ENCODE peak calls at places on chromosomes 4 and X, in eight cellular contexts. B is CD4-positive, alpha-beta memory T cell; X is AG04450; I is A549; R is Peyer's patch; Z is heart left ventricle; A is cardiac muscle cell; H is lower leg skin. Y is an unnamed sample.

GRCh38 chrX:132834109-132834508 is 124.3 kb downstream of the HS6ST2 start:
- DNase-seq in B (no peak), X (no peak), I (no peak), R (no peak), Z (no peak), A (no peak), H (no peak), Y (no peak)

GRCh38 chrX:12042615-12043014 is 95.7 kb upstream of the FRMPD4 start:
- DNase-seq in B (no peak), X (no peak), I (no peak), R (no peak), Z (no peak), A (no peak), H (no peak), Y (no peak)

GRCh38 chr4:71259305-71259704 is 79.5 kb upstream of the SLC4A4 start:
- DNase-seq in B (no peak), X (no peak), I (no peak), R (no peak), Z (no peak), A (no peak), H (no peak), Y (no peak)

GRCh38 chr4:54959656-54960055 is 165.7 kb downstream of the KDR start:
- DNase-seq in B (no peak), X (peak; percentile 8), I (no peak), R (no peak), Z (no peak), A (peak; percentile 74), H (no peak), Y (no peak)

GRCh38 chrX:153633607-153634180 is 13.3 kb upstream of the DUSP9 start:
- DNase-seq in B (no peak), X (no peak), I (no peak), R (no peak), Z (no peak), A (no peak), H (no peak), Y (no peak)

GRCh38 chr4:87038837-87039715 is 104.3 kb downstream of the AFF1 start:
- DNase-seq in B (no peak), X (peak; percentile 59), I (peak; percentile 60), R (peak; percentile 63), Z (no peak), A (peak; percentile 78), H (no peak), Y (peak; percentile 23)

GRCh38 chrX:141638601-141639000 is 49.1 kb downstream of the SPANXA2 start:
- DNase-seq in B (no peak), X (no peak), I (no peak), R (no peak), Z (no peak), A (no peak), H (no peak), Y (no peak)

GRCh38 chr4:2947926-2948325 is 15.3 kb downstream of the NOP14 start:
- DNase-seq in B (no peak), X (no peak), I (no peak), R (peak; percentile 43), Z (no peak), A (no peak), H (no peak), Y (no peak)

GRCh38 chrX:72713130-72713529 is 976 bp downstream of the PHKA1 start:
- DNase-seq in B (no peak), X (no peak), I (no peak), R (no peak), Z (no peak), A (peak; percentile 1), H (no peak), Y (no peak)

GRCh38 chrX:130118396-130118795 is 8.1 kb upstream of the ELF4 start:
- DNase-seq in B (no peak), X (peak; percentile 55), I (peak; percentile 43), R (no peak), Z (no peak), A (peak; percentile 86), H (no peak), Y (no peak)

GRCh38 chr4:18439306-18439705 is 417.8 kb upstream of the LCORL start:
- DNase-seq in B (no peak), X (no peak), I (no peak), R (no peak), Z (no peak), A (no peak), H (no peak), Y (no peak)

GRCh38 chr4:173821851-173822250 is 291.8 kb upstream of the HAND2 start:
- DNase-seq in B (no peak), X (no peak), I (no peak), R (no peak), Z (no peak), A (no peak), H (no peak), Y (no peak)

GRCh38 chr4:25810815-25811690 is 51.7 kb downstream of the SEL1L3 start:
- DNase-seq in B (no peak), X (no peak), I (peak; percentile 67), R (no peak), Z (no peak), A (peak; percentile 59), H (no peak), Y (no peak)

GRCh38 chr4:109994415-109994827 is 81.7 kb downstream of the EGF start:
- DNase-seq in B (no peak), X (no peak), I (no peak), R (no peak), Z (no peak), A (no peak), H (no peak), Y (peak; percentile 62)

GRCh38 chrX:2692221-2693122 is 1.4 kb downstream of the CD99 start:
- DNase-seq in B (no peak), X (no peak), I (peak; percentile 31), R (no peak), Z (peak; percentile 75), A (peak; percentile 72), H (no peak), Y (no peak)

GRCh38 chrX:154056739-154057367 is 37.2 kb upstream of the IRAK1 start:
- DNase-seq in B (peak; percentile 43), X (no peak), I (peak; percentile 33), R (peak; percentile 73), Z (no peak), A (no peak), H (peak; percentile 34), Y (no peak)

GRCh38 chr4:175874290-175874689 is 62.2 kb upstream of the GPM6A start:
- DNase-seq in B (no peak), X (no peak), I (no peak), R (no peak), Z (no peak), A (no peak), H (no peak), Y (no peak)

GRCh38 chrX:49187526-49187925 is 1.4 kb upstream of the PRICKLE3 start:
- DNase-seq in B (no peak), X (no peak), I (no peak), R (no peak), Z (no peak), A (no peak), H (no peak), Y (no peak)

GRCh38 chr4:43330288-43330687 is 437.8 kb downstream of the GRXCR1 start:
- DNase-seq in B (no peak), X (no peak), I (no peak), R (no peak), Z (no peak), A (peak; percentile 54), H (no peak), Y (no peak)

GRCh38 chr4:23819041-23819511 is 70.8 kb downstream of the PPARGC1A start:
- DNase-seq in B (no peak), X (no peak), I (no peak), R (no peak), Z (no peak), A (peak; percentile 6), H (no peak), Y (no peak)

DNA sequence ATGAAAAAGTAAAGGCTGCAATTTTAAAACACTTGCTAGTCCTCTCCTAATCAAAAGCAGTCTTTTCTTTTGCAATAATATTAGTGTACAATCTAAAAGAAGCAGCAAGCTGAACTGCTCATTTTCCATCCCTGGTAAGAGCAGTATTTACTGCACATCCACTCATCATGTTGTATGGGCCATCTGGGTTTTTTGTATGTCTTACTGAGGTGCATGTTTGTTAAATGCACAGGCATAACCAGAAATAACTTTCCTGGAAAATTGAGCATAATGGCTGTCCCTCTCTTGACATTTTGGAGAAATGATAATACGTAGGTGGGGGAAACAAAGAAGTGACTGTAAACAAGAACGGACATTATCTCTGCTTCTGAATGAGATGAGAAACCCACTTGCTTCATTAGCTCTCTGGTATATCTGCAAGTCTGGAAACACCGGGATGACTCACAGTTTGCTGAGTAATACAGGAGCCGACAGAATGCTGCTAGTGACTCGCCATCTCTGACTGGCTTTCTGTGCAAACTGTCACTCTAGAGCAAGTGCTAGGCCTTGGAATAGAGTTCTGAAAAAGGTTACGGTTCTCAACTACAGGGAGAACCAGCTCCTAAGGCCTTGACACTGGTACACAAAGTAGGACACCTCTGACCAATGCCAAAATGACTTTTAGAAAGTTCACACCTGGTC is 85.7 kb upstream of the MTM1 start:
- DNase-seq in B (no peak), X (peak; percentile 11), I (peak; percentile 55), R (no peak), Z (no peak), A (peak; percentile 32), H (peak; percentile 16), Y (no peak)
- H3K4me3 ChIP-seq in B (no peak overlapping the region), X (no peak overlapping the region), I (no peak overlapping the region), R (no peak overlapping the region), Z (no peak overlapping the region), A (no peak overlapping the region), H (no peak overlapping the region), Y (no peak overlapping the region)

GRCh38 chr4:8202108-8202507 is 3.0 kb downstream of the SH3TC1 start:
- DNase-seq in B (no peak), X (no peak), I (no peak), R (no peak), Z (no peak), A (no peak), H (no peak), Y (no peak)
- H3K4me3 ChIP-seq in B (no peak overlapping the region), X (no peak overlapping the region), I (no peak overlapping the region), R (peak overlapping the region; percentile 50), Z (no peak overlapping the region), A (no peak overlapping the region), H (no peak overlapping the region), Y (peak overlapping the region; percentile 77)

GRCh38 chr4:139886798-139887197 is 221.2 kb downstream of the MGST2 start:
- DNase-seq in B (no peak), X (no peak), I (no peak), R (no peak), Z (no peak), A (no peak), H (no peak), Y (no peak)
- H3K4me3 ChIP-seq in B (no peak overlapping the region), X (peak overlapping the region; percentile 34), I (no peak overlapping the region), R (peak overlapping the region; percentile 13), Z (peak overlapping the region; percentile 13), A (no peak overlapping the region), H (no peak overlapping the region), Y (no peak overlapping the region)

GRCh38 chr4:165331823-165332222 is 4.4 kb downstream of the MSMO1 start:
- DNase-seq in B (no peak), X (no peak), I (no peak), R (no peak), Z (no peak), A (no peak), H (no peak), Y (no peak)

GRCh38 chr4:165330666-165331065 is 3.2 kb downstream of the MSMO1 start:
- DNase-seq in B (no peak), X (no peak), I (no peak), R (no peak), Z (no peak), A (no peak), H (no peak), Y (no peak)

GRCh38 chr4:165330071-165330470 is 2.6 kb downstream of the MSMO1 start:
- DNase-seq in B (no peak), X (no peak), I (no peak), R (no peak), Z (no peak), A (no peak), H (no peak), Y (no peak)

GRCh38 chr4:165331316-165331715 is 3.8 kb downstream of the MSMO1 start:
- DNase-seq in B (no peak), X (no peak), I (no peak), R (no peak), Z (no peak), A (no peak), H (no peak), Y (no peak)

GRCh38 chr4:165332502-165332901 is 5.0 kb downstream of the MSMO1 start:
- DNase-seq in B (no peak), X (no peak), I (no peak), R (no peak), Z (no peak), A (no peak), H (no peak), Y (no peak)
- H3K4me3 ChIP-seq in B (no peak overlapping the region), X (no peak overlapping the region), I (no peak overlapping the region), R (no peak overlapping the region), Z (no peak overlapping the region), A (peak overlapping the region; percentile 62), H (no peak overlapping the region), Y (no peak overlapping the region)

Y was measured in GM06990.